ENCODE peak calls at places on chromosome 21, in four cellular contexts. One of them, this sample, is unnamed.

GRCh38 chr21:35284199-35284598 is 235.1 kb upstream of the RUNX1 start:
- DNase-seq in activated CD8-positive, alpha-beta T cell treated with anti-CD3 and anti-CD28 coated beads for 36 hours: no peak
- DNase-seq in uterus: no peak
- DNase-seq in Peyer's patch: no peak
- DNase-seq in this sample: no peak

GRCh38 chr21:20257052-20257451 is 741.2 kb upstream of the NCAM2 start:
- DNase-seq in activated CD8-positive, alpha-beta T cell treated with anti-CD3 and anti-CD28 coated beads for 36 hours: no peak
- DNase-seq in Peyer's patch: no peak
- DNase-seq in uterus: no peak
- DNase-seq in this sample: no peak

GRCh38 chr21:39531777-39532333 is 80.1 kb downstream of the SH3BGR start:
- DNase-seq in uterus: no peak
- DNase-seq in Peyer's patch: no peak
- DNase-seq in activated CD8-positive, alpha-beta T cell treated with anti-CD3 and anti-CD28 coated beads for 36 hours: no peak
- DNase-seq in this sample: no peak

GRCh38 chr21:45590246-45590725 is 48.0 kb upstream of the SLC19A1 start:
- DNase-seq in activated CD8-positive, alpha-beta T cell treated with anti-CD3 and anti-CD28 coated beads for 36 hours: peak; percentile 85
- DNase-seq in Peyer's patch: peak; percentile 61
- DNase-seq in uterus: peak; percentile 47
- DNase-seq in this sample: peak; percentile 43

GRCh38 chr21:26717146-26717739 is 128.0 kb downstream of the ADAMTS1 start:
- DNase-seq in uterus: no peak
- DNase-seq in Peyer's patch: no peak
- DNase-seq in activated CD8-positive, alpha-beta T cell treated with anti-CD3 and anti-CD28 coated beads for 36 hours: no peak
- DNase-seq in this sample: no peak

GRCh38 chr21:36820176-36821031 is 121.5 kb downstream of the SIM2 start:
- DNase-seq in uterus: no peak
- DNase-seq in activated CD8-positive, alpha-beta T cell treated with anti-CD3 and anti-CD28 coated beads for 36 hours: no peak
- DNase-seq in Peyer's patch: no peak
- DNase-seq in this sample: no peak

GRCh38 chr21:27813750-27814149 is 846.9 kb upstream of the ADAMTS5 start:
- DNase-seq in activated CD8-positive, alpha-beta T cell treated with anti-CD3 and anti-CD28 coated beads for 36 hours: no peak
- DNase-seq in uterus: no peak
- DNase-seq in Peyer's patch: no peak
- DNase-seq in this sample: no peak

GRCh38 chr21:41133896-41134522 is 34.0 kb upstream of the BACE2 start:
- DNase-seq in Peyer's patch: no peak
- DNase-seq in uterus: no peak
- DNase-seq in activated CD8-positive, alpha-beta T cell treated with anti-CD3 and anti-CD28 coated beads for 36 hours: no peak
- DNase-seq in this sample: no peak

GRCh38 chr21:38659936-38660332 is 145.8 kb upstream of the ETS2 start:
- DNase-seq in activated CD8-positive, alpha-beta T cell treated with anti-CD3 and anti-CD28 coated beads for 36 hours: no peak
- DNase-seq in uterus: no peak
- DNase-seq in Peyer's patch: no peak
- DNase-seq in this sample: no peak

GRCh38 chr21:39003982-39004775 is 179.1 kb downstream of the PSMG1 start:
- DNase-seq in activated CD8-positive, alpha-beta T cell treated with anti-CD3 and anti-CD28 coated beads for 36 hours: peak; percentile 45
- DNase-seq in uterus: no peak
- DNase-seq in Peyer's patch: no peak
- DNase-seq in this sample: no peak

GRCh38 chr21:22993144-22993543 is 1994.9 kb downstream of the NCAM2 start:
- DNase-seq in Peyer's patch: no peak
- DNase-seq in activated CD8-positive, alpha-beta T cell treated with anti-CD3 and anti-CD28 coated beads for 36 hours: no peak
- DNase-seq in uterus: no peak
- DNase-seq in this sample: no peak

GRCh38 chr21:36806103-36806502 is 107.2 kb downstream of the SIM2 start:
- DNase-seq in Peyer's patch: no peak
- DNase-seq in activated CD8-positive, alpha-beta T cell treated with anti-CD3 and anti-CD28 coated beads for 36 hours: no peak
- DNase-seq in uterus: no peak
- DNase-seq in this sample: no peak

GRCh38 chr21:28136687-28137086 is 856.0 kb downstream of the LTN1 start:
- DNase-seq in uterus: no peak
- DNase-seq in activated CD8-positive, alpha-beta T cell treated with anti-CD3 and anti-CD28 coated beads for 36 hours: no peak
- DNase-seq in Peyer's patch: no peak
- DNase-seq in this sample: no peak

GRCh38 chr21:35273331-35273730 is 224.2 kb upstream of the RUNX1 start:
- DNase-seq in activated CD8-positive, alpha-beta T cell treated with anti-CD3 and anti-CD28 coated beads for 36 hours: no peak
- DNase-seq in Peyer's patch: no peak
- DNase-seq in uterus: no peak
- DNase-seq in this sample: no peak

GRCh38 chr21:38247738-38248509 is 8.9 kb upstream of the KCNJ15 start:
- DNase-seq in Peyer's patch: no peak
- DNase-seq in uterus: no peak
- DNase-seq in activated CD8-positive, alpha-beta T cell treated with anti-CD3 and anti-CD28 coated beads for 36 hours: no peak
- DNase-seq in this sample: no peak

GRCh38 chr21:35469446-35469845 is 420.3 kb upstream of the RUNX1 start:
- DNase-seq in uterus: no peak
- DNase-seq in activated CD8-positive, alpha-beta T cell treated with anti-CD3 and anti-CD28 coated beads for 36 hours: no peak
- DNase-seq in Peyer's patch: no peak
- DNase-seq in this sample: no peak

GRCh38 chr21:45317401-45318145 is 29.9 kb upstream of the POFUT2 start:
- DNase-seq in Peyer's patch: peak; percentile 37
- DNase-seq in uterus: peak; percentile 36
- DNase-seq in activated CD8-positive, alpha-beta T cell treated with anti-CD3 and anti-CD28 coated beads for 36 hours: no peak
- DNase-seq in this sample: no peak

GRCh38 chr21:43331111-43331961 is 95.6 kb downstream of the SIK1 start:
- DNase-seq in Peyer's patch: no peak
- DNase-seq in activated CD8-positive, alpha-beta T cell treated with anti-CD3 and anti-CD28 coated beads for 36 hours: no peak
- DNase-seq in uterus: no peak
- DNase-seq in this sample: no peak

GRCh38 chr21:26849428-26850115 is 4.4 kb upstream of the ADAMTS1 start:
- DNase-seq in uterus: no peak
- DNase-seq in activated CD8-positive, alpha-beta T cell treated with anti-CD3 and anti-CD28 coated beads for 36 hours: no peak
- DNase-seq in Peyer's patch: no peak
- DNase-seq in this sample: no peak

GRCh38 chr21:26169611-26170470 is 729 bp downstream of the APP start:
- DNase-seq in uterus: peak; percentile 42
- DNase-seq in activated CD8-positive, alpha-beta T cell treated with anti-CD3 and anti-CD28 coated beads for 36 hours: peak; percentile 45
- DNase-seq in Peyer's patch: peak; percentile 85
- DNase-seq in this sample: peak; percentile 41

GRCh38 chr21:38171723-38172344 is 85.0 kb upstream of the KCNJ15 start:
- DNase-seq in uterus: no peak
- DNase-seq in Peyer's patch: no peak
- DNase-seq in activated CD8-positive, alpha-beta T cell treated with anti-CD3 and anti-CD28 coated beads for 36 hours: no peak
- DNase-seq in this sample: no peak

GRCh38 chr21:14215971-14216621 is at the start of gene RBM11:
- DNase-seq in Peyer's patch: peak; percentile 82
- DNase-seq in activated CD8-positive, alpha-beta T cell treated with anti-CD3 and anti-CD28 coated beads for 36 hours: peak; percentile 83
- DNase-seq in uterus: peak; percentile 75
- DNase-seq in this sample: peak; percentile 74

GRCh38 chr21:28126521-28127317 is 866.0 kb downstream of the LTN1 start:
- DNase-seq in Peyer's patch: no peak
- DNase-seq in uterus: no peak
- DNase-seq in activated CD8-positive, alpha-beta T cell treated with anti-CD3 and anti-CD28 coated beads for 36 hours: no peak
- DNase-seq in this sample: no peak

GRCh38 chr21:33374080-33374873 is 28.9 kb upstream of the IFNGR2 start:
- DNase-seq in Peyer's patch: peak; percentile 60
- DNase-seq in activated CD8-positive, alpha-beta T cell treated with anti-CD3 and anti-CD28 coated beads for 36 hours: peak; percentile 79
- DNase-seq in uterus: no peak
- DNase-seq in this sample: no peak

GRCh38 chr21:30340714-30341573 is 3.5 kb upstream of the KRTAP27-1 start:
- DNase-seq in activated CD8-positive, alpha-beta T cell treated with anti-CD3 and anti-CD28 coated beads for 36 hours: peak; percentile 43
- DNase-seq in uterus: no peak
- DNase-seq in Peyer's patch: no peak
- DNase-seq in this sample: no peak

GRCh38 chr21:15616864-15617574 is 112.8 kb upstream of the USP25 start:
- DNase-seq in uterus: peak; percentile 34
- DNase-seq in activated CD8-positive, alpha-beta T cell treated with anti-CD3 and anti-CD28 coated beads for 36 hours: no peak
- DNase-seq in Peyer's patch: no peak
- DNase-seq in this sample: no peak

GRCh38 chr21:44443891-44444285 is 11.4 kb upstream of the LRRC3 start:
- DNase-seq in activated CD8-positive, alpha-beta T cell treated with anti-CD3 and anti-CD28 coated beads for 36 hours: peak; percentile 12
- DNase-seq in Peyer's patch: peak; percentile 41
- DNase-seq in uterus: no peak
- DNase-seq in this sample: no peak

GRCh38 chr21:45558044-45558721 is 15.9 kb upstream of the SLC19A1 start:
- DNase-seq in Peyer's patch: peak; percentile 47
- DNase-seq in uterus: peak; percentile 9
- DNase-seq in activated CD8-positive, alpha-beta T cell treated with anti-CD3 and anti-CD28 coated beads for 36 hours: no peak
- DNase-seq in this sample: peak; percentile 10

GRCh38 chr21:39714331-39714730 is 30.7 kb upstream of the IGSF5 start:
- DNase-seq in activated CD8-positive, alpha-beta T cell treated with anti-CD3 and anti-CD28 coated beads for 36 hours: no peak
- DNase-seq in Peyer's patch: no peak
- DNase-seq in uterus: no peak
- DNase-seq in this sample: no peak

GRCh38 chr21:14942801-14943490 is 121.9 kb downstream of the NRIP1 start:
- DNase-seq in Peyer's patch: no peak
- DNase-seq in activated CD8-positive, alpha-beta T cell treated with anti-CD3 and anti-CD28 coated beads for 36 hours: no peak
- DNase-seq in uterus: no peak
- DNase-seq in this sample: no peak

GRCh38 chr21:36852293-36852692 is 114.2 kb downstream of the HLCS start:
- DNase-seq in uterus: no peak
- DNase-seq in activated CD8-positive, alpha-beta T cell treated with anti-CD3 and anti-CD28 coated beads for 36 hours: no peak
- DNase-seq in Peyer's patch: no peak
- DNase-seq in this sample: no peak

GRCh38 chr21:43866659-43867331 is 1.8 kb downstream of the AGPAT3 start:
- DNase-seq in uterus: no peak
- DNase-seq in activated CD8-positive, alpha-beta T cell treated with anti-CD3 and anti-CD28 coated beads for 36 hours: peak; percentile 69
- DNase-seq in Peyer's patch: peak; percentile 86
- DNase-seq in this sample: peak; percentile 29

GRCh38 chr21:33873116-33873515 is 42.5 kb downstream of the ATP5PO start:
- DNase-seq in activated CD8-positive, alpha-beta T cell treated with anti-CD3 and anti-CD28 coated beads for 36 hours: no peak
- DNase-seq in Peyer's patch: no peak
- DNase-seq in uterus: no peak
- DNase-seq in this sample: no peak

GRCh38 chr21:15241997-15242767 is 177.4 kb upstream of the NRIP1 start:
- DNase-seq in uterus: no peak
- DNase-seq in Peyer's patch: no peak
- DNase-seq in activated CD8-positive, alpha-beta T cell treated with anti-CD3 and anti-CD28 coated beads for 36 hours: no peak
- DNase-seq in this sample: no peak

GRCh38 chr21:38297871-38298270 is 41.1 kb downstream of the KCNJ15 start:
- DNase-seq in Peyer's patch: no peak
- DNase-seq in uterus: no peak
- DNase-seq in activated CD8-positive, alpha-beta T cell treated with anti-CD3 and anti-CD28 coated beads for 36 hours: no peak
- DNase-seq in this sample: no peak

GRCh38 chr21:45482899-45483821 is 59.1 kb downstream of the SLC19A1 start:
- DNase-seq in uterus: no peak
- DNase-seq in Peyer's patch: no peak
- DNase-seq in activated CD8-positive, alpha-beta T cell treated with anti-CD3 and anti-CD28 coated beads for 36 hours: peak; percentile 68
- DNase-seq in this sample: peak; percentile 39

GRCh38 chr21:35411434-35411833 is 362.3 kb upstream of the RUNX1 start:
- DNase-seq in activated CD8-positive, alpha-beta T cell treated with anti-CD3 and anti-CD28 coated beads for 36 hours: no peak
- DNase-seq in uterus: no peak
- DNase-seq in Peyer's patch: no peak
- DNase-seq in this sample: no peak

GRCh38 chr21:36030581-36031189 is 29.6 kb downstream of the SETD4 start:
- DNase-seq in Peyer's patch: no peak
- DNase-seq in uterus: no peak
- DNase-seq in activated CD8-positive, alpha-beta T cell treated with anti-CD3 and anti-CD28 coated beads for 36 hours: no peak
- DNase-seq in this sample: no peak

GRCh38 chr21:43712268-43712942 is 6.5 kb upstream of the PDXK start:
- DNase-seq in Peyer's patch: peak; percentile 84
- DNase-seq in activated CD8-positive, alpha-beta T cell treated with anti-CD3 and anti-CD28 coated beads for 36 hours: no peak
- DNase-seq in uterus: no peak
- DNase-seq in this sample: no peak

GRCh38 chr21:33808715-33809367 is 106.8 kb downstream of the ATP5PO start:
- DNase-seq in activated CD8-positive, alpha-beta T cell treated with anti-CD3 and anti-CD28 coated beads for 36 hours: no peak
- DNase-seq in Peyer's patch: no peak
- DNase-seq in uterus: no peak
- DNase-seq in this sample: no peak

GRCh38 chr21:32099812-32100416 is 178.9 kb downstream of the MIS18A start:
- DNase-seq in Peyer's patch: no peak
- DNase-seq in uterus: no peak
- DNase-seq in activated CD8-positive, alpha-beta T cell treated with anti-CD3 and anti-CD28 coated beads for 36 hours: peak; percentile 3
- DNase-seq in this sample: no peak
- TF ChIP-seq CTCF in Peyer's patch: no peak
- TF ChIP-seq CTCF in uterus: no peak
- TF ChIP-seq CTCF in activated CD8-positive, alpha-beta T cell treated with anti-CD3 and anti-CD28 coated beads for 36 hours: no peak
- TF ChIP-seq CTCF in this sample: no peak

GRCh38 chr21:42245348-42246185 is 26.6 kb downstream of the ABCG1 start:
- DNase-seq in Peyer's patch: no peak
- DNase-seq in activated CD8-positive, alpha-beta T cell treated with anti-CD3 and anti-CD28 coated beads for 36 hours: no peak
- DNase-seq in uterus: no peak
- DNase-seq in this sample: no peak
- TF ChIP-seq CTCF in Peyer's patch: no peak
- TF ChIP-seq CTCF in activated CD8-positive, alpha-beta T cell treated with anti-CD3 and anti-CD28 coated beads for 36 hours: no peak
- TF ChIP-seq CTCF in uterus: no peak
- TF ChIP-seq CTCF in this sample: no peak

DNA sequence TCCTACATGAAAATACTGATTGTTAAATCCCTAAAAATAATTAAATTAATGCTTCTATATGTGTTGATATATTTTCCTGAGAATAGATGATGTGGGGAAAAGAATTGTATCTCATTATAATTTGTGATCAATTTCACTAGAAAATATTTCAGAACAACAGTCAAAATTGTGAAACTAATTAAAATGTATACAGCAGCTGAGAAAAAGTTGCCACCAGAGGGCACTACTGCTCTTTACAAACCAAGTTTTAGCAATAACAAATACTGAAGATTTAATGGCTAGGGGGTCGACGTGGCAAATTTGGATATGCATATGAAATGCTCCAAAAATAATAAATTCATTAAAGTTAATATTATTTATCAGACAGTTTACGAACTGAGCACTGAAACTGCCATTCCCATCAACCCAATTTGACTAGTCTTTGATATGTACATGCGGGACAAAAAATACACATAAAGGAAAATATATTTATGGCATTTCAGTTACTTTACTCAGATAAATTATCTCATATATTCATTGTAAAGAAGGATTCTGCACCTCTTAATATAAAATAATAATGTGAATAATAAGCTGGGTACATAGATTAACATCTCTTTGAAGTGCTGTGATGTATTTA is 96.3 kb upstream of the TMPRSS15 start:
- DNase-seq in uterus: no peak
- DNase-seq in activated CD8-positive, alpha-beta T cell treated with anti-CD3 and anti-CD28 coated beads for 36 hours: peak; percentile 69
- DNase-seq in Peyer's patch: no peak
- DNase-seq in this sample: no peak
- TF ChIP-seq CTCF in uterus: no peak
- TF ChIP-seq CTCF in activated CD8-positive, alpha-beta T cell treated with anti-CD3 and anti-CD28 coated beads for 36 hours: peak; percentile 92
- TF ChIP-seq CTCF in Peyer's patch: peak; percentile 62
- TF ChIP-seq CTCF in this sample: no peak

GRCh38 chr21:21675601-21676000 is 677.4 kb downstream of the NCAM2 start:
- DNase-seq in Peyer's patch: no peak
- DNase-seq in uterus: no peak
- DNase-seq in activated CD8-positive, alpha-beta T cell treated with anti-CD3 and anti-CD28 coated beads for 36 hours: no peak
- DNase-seq in this sample: no peak
- TF ChIP-seq CTCF in Peyer's patch: no peak
- TF ChIP-seq CTCF in uterus: no peak
- TF ChIP-seq CTCF in activated CD8-positive, alpha-beta T cell treated with anti-CD3 and anti-CD28 coated beads for 36 hours: no peak
- TF ChIP-seq CTCF in this sample: no peak

GRCh38 chr21:46635324-46636180 is at the start of gene PRMT2:
- DNase-seq in Peyer's patch: peak; percentile 99
- DNase-seq in uterus: peak; percentile 96
- DNase-seq in activated CD8-positive, alpha-beta T cell treated with anti-CD3 and anti-CD28 coated beads for 36 hours: peak; percentile 96
- DNase-seq in this sample: peak; percentile 99
- TF ChIP-seq CTCF in Peyer's patch: no peak
- TF ChIP-seq CTCF in uterus: peak; percentile 27
- TF ChIP-seq CTCF in activated CD8-positive, alpha-beta T cell treated with anti-CD3 and anti-CD28 coated beads for 36 hours: no peak
- TF ChIP-seq CTCF in this sample: no peak

This sample was measured in activated B cell treated with CpG ODN at 0.5 μM for 24 hours.